ENCODE peak calls at places on chromosomes 5 and 9, in seven cellular contexts. T is heart left ventricle, O is ovary, A is IMR-90, V is right lobe of liver, I is breast epithelium, E is body of pancreas. H is an unnamed sample.

GRCh38 chr9:93591706-93592388 is 15.5 kb downstream of the PHF2 start:
- DNase-seq in I (peak; percentile 7), T (no peak), A (no peak), V (peak; percentile 34), E (no peak), O (peak; percentile 13), H (peak; percentile 64)

GRCh38 chr5:58077966-58078365 is 381.9 kb downstream of the PLK2 start:
- DNase-seq in O (no peak), V (no peak), I (no peak), E (no peak), T (no peak), A (no peak), H (no peak)

GRCh38 chr5:58056546-58056945 is 403.3 kb downstream of the PLK2 start:
- DNase-seq in O (no peak), A (peak; percentile 43), V (no peak), T (peak; percentile 24), E (no peak), I (no peak), H (no peak)

GRCh38 chr5:138102454-138103320 is 18.9 kb downstream of the WNT8A start:
- DNase-seq in I (no peak), A (no peak), T (no peak), O (no peak), E (no peak), V (no peak), H (no peak)

GRCh38 chr5:180631549-180632392 is 17.6 kb downstream of the FLT4 start:
- DNase-seq in T (no peak), I (no peak), A (no peak), E (no peak), O (no peak), V (no peak), H (no peak)

GRCh38 chr5:6745706-6746217 is 32.5 kb downstream of the TENT4A start:
- DNase-seq in V (no peak), O (no peak), E (peak; percentile 61), I (no peak), T (no peak), A (peak; percentile 79), H (no peak)

GRCh38 chr9:116855881-116856662 is 169.0 kb downstream of the TRIM32 start:
- DNase-seq in I (no peak), O (no peak), T (no peak), A (no peak), V (no peak), E (no peak), H (no peak)

GRCh38 chr9:130996205-130996604 is 12.8 kb upstream of the LAMC3 start:
- DNase-seq in E (no peak), O (no peak), T (no peak), A (no peak), I (no peak), V (no peak), H (no peak)

GRCh38 chr9:120490888-120491595 is 88.9 kb downstream of the CDK5RAP2 start:
- DNase-seq in O (no peak), A (no peak), V (no peak), I (no peak), E (no peak), T (no peak), H (no peak)

GRCh38 chr9:80040457-80040856 is 468.7 kb downstream of the TLE4 start:
- DNase-seq in A (no peak), I (no peak), E (no peak), V (no peak), T (no peak), O (no peak), H (no peak)

GRCh38 chr9:36169166-36169565 is at the start of gene CCIN:
- DNase-seq in I (no peak), O (no peak), A (no peak), V (no peak), E (no peak), T (no peak), H (no peak)

GRCh38 chr5:172347653-172348052 is 64.1 kb upstream of the UBTD2 start:
- DNase-seq in V (no peak), A (peak; percentile 79), E (no peak), O (no peak), T (no peak), I (no peak), H (no peak)

GRCh38 chr9:69089491-69089890 is 53.9 kb downstream of the FXN start:
- DNase-seq in E (no peak), A (no peak), V (no peak), O (no peak), I (no peak), T (no peak), H (no peak)

GRCh38 chr5:180084638-180085561 is 13.3 kb upstream of the RNF130 start:
- DNase-seq in O (no peak), I (peak; percentile 42), E (peak; percentile 89), V (no peak), T (no peak), A (no peak), H (no peak)

GRCh38 chr5:143200781-143201398 is 202.6 kb downstream of the NR3C1 start:
- DNase-seq in T (peak; percentile 65), A (peak; percentile 81), E (no peak), O (no peak), V (no peak), I (no peak), H (no peak)

GRCh38 chr5:126208691-126209090 is 214.5 kb upstream of the GRAMD2B start:
- DNase-seq in I (no peak), A (no peak), O (no peak), T (no peak), V (no peak), E (no peak), H (no peak)

GRCh38 chr5:103708601-103709000 is 146.0 kb upstream of the NUDT12 start:
- DNase-seq in T (no peak), V (no peak), A (no peak), E (no peak), O (no peak), I (no peak), H (no peak)

GRCh38 chr5:176648467-176649194 is 1.3 kb downstream of the TSPAN17 start:
- DNase-seq in O (no peak), E (no peak), I (no peak), V (no peak), A (no peak), T (no peak), H (no peak)

GRCh38 chr5:176192094-176192721 is 46.0 kb upstream of the SIMC1 start:
- DNase-seq in V (no peak), A (no peak), I (no peak), E (no peak), O (no peak), T (no peak), H (no peak)

GRCh38 chr5:73996181-73996770 is 370.3 kb downstream of the ARHGEF28 start:
- DNase-seq in E (no peak), A (no peak), I (no peak), T (no peak), V (no peak), O (no peak), H (no peak)

GRCh38 chr9:69178583-69179011 is 4.5 kb downstream of the TJP2 start:
- DNase-seq in T (no peak), E (no peak), I (no peak), V (no peak), A (peak; percentile 49), O (no peak), H (no peak)

DNA sequence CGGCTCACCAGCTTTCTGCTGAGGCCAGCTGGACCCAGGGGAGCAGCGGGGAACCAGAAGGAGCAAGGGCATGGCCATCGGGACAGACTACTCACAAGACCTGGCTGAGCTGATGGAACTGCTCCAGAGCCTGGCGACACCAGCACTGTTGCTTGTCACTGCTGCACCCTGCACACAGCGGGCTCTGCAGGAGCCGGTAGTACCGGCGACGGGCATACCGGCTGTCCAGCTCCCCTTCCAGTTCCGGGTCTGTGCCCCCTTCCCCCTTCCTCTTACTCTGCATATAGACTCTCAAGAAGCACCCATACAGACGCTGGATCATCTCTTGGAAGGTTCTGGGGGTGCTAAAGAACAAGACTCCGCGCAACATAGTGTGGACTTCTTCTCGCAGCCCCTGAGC is 974 bp downstream of the ANAPC2 start:
- DNase-seq in T (no peak), A (no peak), O (no peak), I (no peak), V (no peak), E (no peak), H (no peak)
- H3K36me3 ChIP-seq in T (peaks cover 61% of the 10 kb centered on the region), A (peaks cover 63% of the 10 kb centered on the region), O (no peaks in the 10 kb centered on the region), I (no peaks in the 10 kb centered on the region), V (no peaks in the 10 kb centered on the region), E (peaks cover 8% of the 10 kb centered on the region), H (no peaks in the 10 kb centered on the region)

DNA sequence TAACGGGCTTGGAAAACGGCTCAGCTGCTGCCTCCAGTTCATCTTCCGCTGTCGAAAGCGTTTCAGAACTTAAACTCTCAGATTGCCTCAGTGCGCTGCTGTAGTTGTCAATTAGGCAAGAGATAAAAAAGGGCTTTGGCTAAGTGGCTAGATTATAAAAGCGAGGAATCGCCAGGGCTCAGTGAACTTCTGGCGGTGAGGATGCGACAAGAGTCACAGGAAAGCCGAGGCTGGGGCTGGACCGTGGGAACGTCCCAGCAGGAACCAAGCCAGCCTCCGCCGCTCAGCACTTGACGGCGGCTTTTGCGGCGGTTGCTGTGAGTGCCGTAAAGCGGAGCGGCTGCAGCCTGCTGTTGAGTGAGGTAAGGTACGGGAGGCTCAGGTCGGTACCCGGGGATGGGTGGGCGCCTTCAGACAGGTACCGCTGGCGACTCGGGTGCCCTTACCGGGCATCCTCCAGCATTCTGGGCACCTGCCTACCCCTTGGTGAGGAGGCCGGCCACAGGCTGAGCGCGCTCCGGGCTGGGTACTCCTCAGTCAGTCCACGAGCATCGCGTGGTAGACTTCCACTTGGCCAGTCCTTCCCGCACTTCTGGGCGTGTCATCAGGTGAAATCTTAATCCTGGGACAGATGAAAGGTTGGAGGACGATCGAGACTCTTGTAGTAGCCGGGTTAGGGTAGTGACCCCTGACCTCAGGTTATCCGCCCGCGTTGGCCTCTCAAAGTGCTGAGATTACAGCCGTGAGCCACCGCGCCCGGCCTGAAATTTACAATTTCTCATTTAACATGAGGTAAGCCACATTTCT is at the start of gene FKTN:
- DNase-seq in V (peak; percentile 93), E (peak; percentile 90), A (peak; percentile 81), O (peak; percentile 86), I (peak; percentile 72), T (peak; percentile 89), H (no peak)
- TF ChIP-seq POLR2A in V (peak; percentile 37), E (peak; percentile 48), A (no peak), O (no peak), I (no peak), T (peak; percentile 40), H (no peak)

GRCh38 chr9:108910914-108911313 is 23.0 kb downstream of the ELP1 start:
- DNase-seq in V (no peak), O (no peak), I (no peak), E (no peak), T (no peak), A (no peak), H (no peak)
- H3K36me3 ChIP-seq in V (peaks cover 3% of the 10 kb centered on the region), O (no peaks in the 10 kb centered on the region), I (peaks cover 4% of the 10 kb centered on the region), E (peaks cover 10% of the 10 kb centered on the region), T (peaks cover 97% of the 10 kb centered on the region), A (peaks cover 35% of the 10 kb centered on the region), H (peaks cover 53% of the 10 kb centered on the region)

GRCh38 chr5:129399069-129399468 is 61.0 kb upstream of the ADAMTS19 start:
- DNase-seq in E (no peak), I (no peak), A (no peak), V (no peak), O (no peak), T (no peak), H (no peak)

GRCh38 chr5:129398279-129398678 is 61.8 kb upstream of the ADAMTS19 start:
- DNase-seq in V (no peak), I (no peak), E (no peak), O (no peak), T (no peak), A (no peak), H (no peak)

GRCh38 chr5:129395247-129395646 is 64.9 kb upstream of the ADAMTS19 start:
- DNase-seq in V (no peak), E (no peak), O (no peak), A (no peak), T (no peak), I (no peak), H (no peak)

GRCh38 chr5:129405222-129405621 is 54.9 kb upstream of the ADAMTS19 start:
- DNase-seq in O (no peak), T (no peak), A (no peak), V (no peak), I (no peak), E (no peak), H (no peak)

GRCh38 chr5:129400395-129400983 is 59.6 kb upstream of the ADAMTS19 start:
- DNase-seq in A (no peak), I (no peak), E (no peak), O (no peak), T (no peak), V (no peak), H (no peak)
- TF ChIP-seq POLR2A in A (no peak), I (no peak), E (no peak), O (no peak), T (no peak), V (no peak), H (no peak)